ENCODE peak calls at places on chromosomes 4 and X, in eight cellular contexts. Q is AG09309, I is IMR-90, J is SK-N-SH, D is neural progenitor cell, E is fibroblast of mammary gland, T is pancreas, W is upper lobe of left lung. Y is an unnamed sample.

GRCh38 chrX:50469206-50469605 is 1.4 kb downstream of the DGKK start:
- DNase-seq in Q (no peak), I (no peak), J (peak), D (peak), E (no peak), T (no peak), W (peak), Y (no peak)

GRCh38 chrX:100995469-100995868 is 26.0 kb downstream of the ARL13A start:
- DNase-seq in Q (peak), I (peak), J (no peak), D (no peak), E (peak), T (no peak), W (no peak), Y (peak)

GRCh38 chrX:67601771-67602170 is 58.0 kb downstream of the AR start:
- DNase-seq in Q (no peak), I (no peak), J (no peak), D (no peak), E (peak), T (no peak), W (no peak), Y (peak)

GRCh38 chr4:122922877-122923511 is 597 bp upstream of the NUDT6 start:
- DNase-seq in Q (no peak), I (peak), J (peak), D (peak), E (peak), T (peak), W (peak), Y (peak)

GRCh38 chr4:40587826-40588225 is 41.8 kb downstream of the RBM47 start:
- DNase-seq in Q (peak), I (peak), J (no peak), D (no peak), E (peak), T (no peak), W (no peak), Y (peak)

GRCh38 chr4:150853882-150854281 is 161.2 kb downstream of the LRBA start:
- DNase-seq in Q (no peak), I (no peak), J (no peak), D (no peak), E (no peak), T (no peak), W (no peak), Y (no peak)

GRCh38 chr4:119040711-119041185 is 94.9 kb upstream of the MYOZ2 start:
- DNase-seq in Q (peak), I (peak), J (no peak), D (peak), E (peak), T (no peak), W (no peak), Y (peak)

GRCh38 chrX:46580613-46581012 is 7.0 kb downstream of the CHST7 start:
- DNase-seq in Q (no peak), I (no peak), J (no peak), D (no peak), E (no peak), T (no peak), W (no peak), Y (no peak)

GRCh38 chr4:103754844-103755243 is 35.1 kb upstream of the TACR3 start:
- DNase-seq in Q (no peak), I (no peak), J (no peak), D (no peak), E (peak), T (peak), W (no peak), Y (no peak)

GRCh38 chr4:184815046-184815877 is 10.5 kb downstream of the ACSL1 start:
- DNase-seq in Q (no peak), I (peak), J (peak), D (peak), E (peak), T (peak), W (no peak), Y (peak)

GRCh38 chr4:184403384-184403781 is 71.0 kb downstream of the IRF2 start:
- DNase-seq in Q (no peak), I (peak), J (no peak), D (no peak), E (no peak), T (no peak), W (no peak), Y (no peak)

GRCh38 chr4:53541577-53542206 is 49.6 kb downstream of the LNX1 start:
- DNase-seq in Q (peak), I (peak), J (peak), D (no peak), E (peak), T (no peak), W (no peak), Y (peak)

GRCh38 chrX:107894038-107894437 is 68.4 kb downstream of the MID2 start:
- DNase-seq in Q (no peak), I (peak), J (peak), D (peak), E (peak), T (no peak), W (no peak), Y (peak)

GRCh38 chrX:132671229-132671641 is 182.4 kb upstream of the MBNL3 start:
- DNase-seq in Q (no peak), I (peak), J (no peak), D (peak), E (peak), T (no peak), W (no peak), Y (peak)

GRCh38 chr4:66340286-66340893 is 670.1 kb upstream of the EPHA5 start:
- DNase-seq in Q (no peak), I (no peak), J (no peak), D (no peak), E (no peak), T (no peak), W (no peak), Y (no peak)
- TF ChIP-seq CTCF in Q (no peak), I (no peak), J (no peak), D (no peak), E (no peak), T (no peak), W (no peak), Y (no peak)

DNA sequence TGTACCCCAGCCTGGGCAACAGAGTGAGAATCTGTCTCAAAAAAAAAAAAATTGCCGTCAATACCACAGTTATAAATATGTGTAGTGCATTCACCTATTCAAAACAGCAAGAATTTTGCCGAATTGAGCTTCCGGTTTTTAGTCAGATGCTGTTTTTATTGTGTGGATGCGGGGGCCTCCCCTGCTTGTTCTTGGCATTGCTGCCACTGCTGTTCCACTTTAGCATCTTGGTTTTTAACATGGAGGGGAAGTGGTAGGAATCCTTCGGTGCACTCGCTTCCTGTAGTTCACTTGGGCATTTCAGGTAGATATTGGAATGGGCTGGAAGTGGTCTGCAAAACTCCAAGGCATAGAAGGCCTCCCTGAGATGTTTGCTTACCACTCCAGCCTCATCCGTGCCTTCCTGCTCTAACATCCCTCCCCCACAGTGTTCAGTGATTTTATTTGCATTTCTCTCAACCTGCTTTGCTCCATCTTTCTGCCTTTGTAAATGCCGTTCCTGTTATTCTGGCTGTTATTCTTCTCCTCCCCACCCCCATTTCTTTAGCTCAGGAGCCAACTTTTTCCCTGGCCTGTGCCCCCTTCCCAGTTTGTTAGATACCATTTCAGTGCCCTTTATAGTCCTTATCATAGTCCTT is 25.5 kb downstream of the MOB1B start:
- DNase-seq in Q (no peak), I (no peak), J (no peak), D (no peak), E (no peak), T (no peak), W (no peak), Y (no peak)
- H3K4me3 ChIP-seq in Q (no peak), I (no peak), J (no peak), D (no peak), E (no peak), T (no peak), W (peak), Y (no peak)

GRCh38 chr4:108637856-108638255 is 12.5 kb upstream of the OSTC start:
- DNase-seq in Q (no peak), I (no peak), J (no peak), D (no peak), E (peak), T (no peak), W (no peak), Y (peak)
- TF ChIP-seq CTCF in Q (peak), I (peak), J (peak), D (peak), E (peak), T (no peak), W (no peak), Y (peak)

DNA sequence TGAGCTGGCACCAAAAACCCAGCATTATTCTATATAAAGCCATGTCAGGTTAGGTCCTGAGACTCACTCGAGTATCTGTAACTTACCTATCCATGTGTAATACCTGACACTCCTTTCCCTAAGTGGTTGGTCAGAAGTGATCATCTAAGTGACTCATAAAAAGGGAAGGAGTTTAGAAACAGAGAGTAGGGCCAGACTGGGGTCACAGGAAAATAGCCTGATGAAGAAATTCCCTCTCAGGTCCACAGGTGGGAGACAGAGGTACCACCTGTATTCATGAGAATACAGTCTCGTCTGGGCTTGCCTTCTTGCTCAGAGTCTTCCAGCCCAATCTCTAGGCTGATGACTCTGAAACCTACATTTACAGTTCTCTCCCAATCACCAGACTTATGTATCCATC is 161.8 kb upstream of the MAP3K15 start:
- DNase-seq in Q (no peak), I (no peak), J (no peak), D (no peak), E (no peak), T (no peak), W (no peak), Y (no peak)
- H3K4me3 ChIP-seq in Q (no peak), I (no peak), J (no peak), D (no peak), E (no peak), T (no peak), W (no peak), Y (no peak)

GRCh38 chrX:120736989-120737388 is 107.1 kb upstream of the C1GALT1C1 start:
- DNase-seq in Q (no peak), I (peak), J (no peak), D (no peak), E (peak), T (no peak), W (no peak), Y (no peak)

GRCh38 chrX:120741452-120741851 is 111.6 kb upstream of the C1GALT1C1 start:
- DNase-seq in Q (no peak), I (no peak), J (no peak), D (no peak), E (no peak), T (no peak), W (no peak), Y (no peak)

GRCh38 chrX:120743266-120743665 is 113.4 kb upstream of the C1GALT1C1 start:
- DNase-seq in Q (no peak), I (no peak), J (no peak), D (no peak), E (no peak), T (no peak), W (no peak), Y (no peak)

GRCh38 chrX:120740072-120740471 is 110.2 kb upstream of the C1GALT1C1 start:
- DNase-seq in Q (no peak), I (no peak), J (no peak), D (no peak), E (peak), T (no peak), W (no peak), Y (no peak)

DNA sequence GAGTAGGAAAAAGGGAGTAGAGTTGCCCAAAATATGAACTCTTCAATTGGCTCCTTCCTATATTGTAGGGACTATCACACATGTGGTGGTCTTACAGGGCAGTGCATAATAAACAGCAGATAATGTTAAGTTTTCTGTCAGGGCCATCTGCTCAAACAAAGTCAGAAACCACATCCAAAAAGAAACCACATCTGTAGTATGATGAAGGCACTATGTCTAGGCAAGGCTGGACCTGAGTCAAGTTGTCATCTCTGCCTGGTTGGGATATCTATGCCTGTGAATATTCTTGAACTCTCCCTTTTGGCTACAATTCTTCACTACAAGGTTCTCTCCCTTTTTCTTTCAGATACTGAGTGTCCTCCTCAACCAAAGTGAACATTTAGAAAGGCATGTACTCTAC is 109.4 kb upstream of the C1GALT1C1 start:
- DNase-seq in Q (no peak), I (no peak), J (no peak), D (no peak), E (no peak), T (no peak), W (no peak), Y (no peak)
- TF ChIP-seq CTCF in Q (no peak), I (no peak), J (no peak), D (no peak), E (no peak), T (no peak), W (no peak), Y (no peak)

DNA sequence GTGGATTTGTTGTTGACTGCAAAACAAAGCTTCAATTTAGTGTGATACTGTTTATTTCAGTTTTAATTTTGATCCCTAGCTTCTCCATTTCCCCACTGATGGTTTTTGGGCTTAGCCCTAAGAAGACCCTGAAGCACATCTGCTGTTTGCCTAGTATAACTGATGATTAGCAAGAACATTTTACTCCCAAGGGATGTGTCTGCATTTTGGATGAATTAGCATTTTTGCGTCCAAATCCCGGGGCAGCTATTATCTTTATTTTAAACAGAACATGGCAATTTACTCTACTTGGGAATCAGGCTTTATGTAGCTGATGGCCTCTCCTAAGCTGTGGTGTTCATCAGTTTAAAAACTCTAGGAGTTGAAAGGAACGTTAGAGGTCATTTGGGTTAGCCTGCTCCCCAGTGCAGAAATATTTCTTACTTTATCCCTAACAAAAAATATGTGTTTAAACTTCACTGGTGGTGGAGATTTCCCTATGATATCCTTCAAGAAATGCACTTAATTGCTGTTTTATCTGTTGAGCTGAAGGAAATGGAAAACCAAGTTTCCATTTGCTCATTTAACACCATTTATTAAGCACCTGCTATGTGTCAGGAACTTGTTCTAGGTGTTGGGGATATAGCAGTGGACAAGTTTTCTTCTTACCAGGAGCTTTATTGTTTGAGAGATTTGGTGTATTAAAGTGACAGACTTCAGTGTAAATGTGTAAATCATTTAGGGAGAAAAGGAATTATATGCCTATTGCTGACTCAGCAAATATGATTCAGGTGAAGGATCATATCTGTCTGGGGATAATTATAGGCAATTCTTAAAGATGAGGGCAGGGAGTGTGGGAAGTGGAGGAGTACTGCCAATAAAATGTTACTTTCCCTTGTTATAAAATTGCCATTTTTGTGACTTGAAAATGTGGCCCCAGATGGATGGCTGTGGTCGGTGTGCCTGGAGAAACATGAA is 3.4 kb downstream of the SEPTIN11 start:
- DNase-seq in Q (no peak), I (no peak), J (no peak), D (no peak), E (peak), T (no peak), W (no peak), Y (no peak)
- H3K4me3 ChIP-seq in Q (peak), I (peak), J (peak), D (no peak), E (peak), T (no peak), W (no peak), Y (peak)

GRCh38 chrX:154317391-154318000 is 21.9 kb downstream of the TKTL1 start:
- DNase-seq in Q (no peak), I (peak), J (peak), D (peak), E (peak), T (no peak), W (no peak), Y (peak)
- TF ChIP-seq CTCF in Q (peak), I (peak), J (peak), D (peak), E (peak), T (peak), W (no peak), Y (peak)

DNA sequence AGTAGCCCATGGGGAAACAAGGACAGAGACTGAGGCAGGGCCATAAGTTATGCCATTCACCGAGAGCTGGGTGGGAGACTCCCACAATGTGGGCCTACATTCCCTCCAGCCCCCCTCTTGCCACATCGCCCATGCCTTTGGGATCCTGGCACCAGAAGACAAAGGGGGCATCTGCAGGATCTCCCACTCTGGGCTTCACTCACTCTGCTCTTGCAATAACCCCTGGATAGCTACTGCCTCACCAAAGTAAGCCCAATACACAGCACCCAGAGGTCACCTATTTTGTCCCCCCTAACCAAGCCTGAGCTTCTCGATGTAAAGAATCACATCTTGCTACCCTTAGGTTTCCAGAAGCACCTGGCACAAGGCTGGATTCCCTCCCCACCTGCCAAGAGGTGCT is 741 bp upstream of the RTL5 start:
- DNase-seq in Q (no peak), I (no peak), J (peak), D (no peak), E (no peak), T (no peak), W (no peak), Y (no peak)
- H3K4me3 ChIP-seq in Q (peak), I (peak), J (peak), D (peak), E (peak), T (no peak), W (peak), Y (peak)

Y was measured in AG10803.